ENCODE peak calls at places on chromosomes 16 and 17, in seven cellular contexts. One of them, this sample, is unnamed.

GRCh38 chr17:32033223-32033622 is 26.0 kb downstream of the LRRC37B start:
- DNase-seq in astrocyte of the cerebellum: no peak
- DNase-seq in AG10803: no peak
- DNase-seq in suprapubic skin: no peak
- DNase-seq in psoas muscle: no peak
- DNase-seq in PC-9: no peak
- DNase-seq in DND-41: no peak
- DNase-seq in this sample: no peak

GRCh38 chr16:63617990-63618763 is 1503.7 kb downstream of the CDH11 start:
- DNase-seq in astrocyte of the cerebellum: no peak
- DNase-seq in AG10803: no peak
- DNase-seq in suprapubic skin: no peak
- DNase-seq in psoas muscle: peak
- DNase-seq in PC-9: no peak
- DNase-seq in DND-41: no peak
- DNase-seq in this sample: no peak

GRCh38 chr16:14283786-14284185 is 212.7 kb downstream of the MRTFB start:
- DNase-seq in astrocyte of the cerebellum: no peak
- DNase-seq in AG10803: no peak
- DNase-seq in suprapubic skin: no peak
- DNase-seq in psoas muscle: no peak
- DNase-seq in PC-9: no peak
- DNase-seq in DND-41: no peak
- DNase-seq in this sample: no peak

GRCh38 chr17:39923836-39924690 is 3.3 kb downstream of the ORMDL3 start:
- DNase-seq in astrocyte of the cerebellum: no peak
- DNase-seq in AG10803: peak
- DNase-seq in suprapubic skin: no peak
- DNase-seq in psoas muscle: no peak
- DNase-seq in PC-9: no peak
- DNase-seq in DND-41: no peak
- DNase-seq in this sample: peak

GRCh38 chr17:77178586-77178985 is 37.8 kb downstream of the SEC14L1 start:
- DNase-seq in astrocyte of the cerebellum: no peak
- DNase-seq in AG10803: no peak
- DNase-seq in suprapubic skin: no peak
- DNase-seq in psoas muscle: no peak
- DNase-seq in PC-9: no peak
- DNase-seq in DND-41: no peak
- DNase-seq in this sample: no peak

GRCh38 chr17:81867123-81867951 is 3.8 kb downstream of the ARHGDIA start:
- DNase-seq in astrocyte of the cerebellum: no peak
- DNase-seq in AG10803: peak
- DNase-seq in suprapubic skin: no peak
- DNase-seq in psoas muscle: no peak
- DNase-seq in PC-9: peak
- DNase-seq in DND-41: peak
- DNase-seq in this sample: peak

GRCh38 chr17:82449136-82449882 is 1.2 kb downstream of the CYBC1 start:
- DNase-seq in astrocyte of the cerebellum: no peak
- DNase-seq in AG10803: no peak
- DNase-seq in suprapubic skin: peak
- DNase-seq in psoas muscle: no peak
- DNase-seq in PC-9: no peak
- DNase-seq in DND-41: peak
- DNase-seq in this sample: no peak

GRCh38 chr17:64331946-64332493 is 58.6 kb downstream of the PECAM1 start:
- DNase-seq in astrocyte of the cerebellum: no peak
- DNase-seq in AG10803: no peak
- DNase-seq in suprapubic skin: no peak
- DNase-seq in psoas muscle: no peak
- DNase-seq in PC-9: peak
- DNase-seq in DND-41: no peak
- DNase-seq in this sample: no peak

GRCh38 chr17:17564323-17564722 is 27.2 kb downstream of the PEMT start:
- DNase-seq in astrocyte of the cerebellum: no peak
- DNase-seq in AG10803: no peak
- DNase-seq in suprapubic skin: no peak
- DNase-seq in psoas muscle: no peak
- DNase-seq in PC-9: no peak
- DNase-seq in DND-41: no peak
- DNase-seq in this sample: no peak

GRCh38 chr17:36602924-36603384 is 1.6 kb downstream of the MRM1 start:
- DNase-seq in astrocyte of the cerebellum: peak
- DNase-seq in AG10803: peak
- DNase-seq in suprapubic skin: peak
- DNase-seq in psoas muscle: peak
- DNase-seq in PC-9: peak
- DNase-seq in DND-41: peak
- DNase-seq in this sample: peak

GRCh38 chr17:6257339-6257738 is 177.6 kb downstream of the AIPL1 start:
- DNase-seq in astrocyte of the cerebellum: peak
- DNase-seq in AG10803: peak
- DNase-seq in suprapubic skin: no peak
- DNase-seq in psoas muscle: no peak
- DNase-seq in PC-9: no peak
- DNase-seq in DND-41: no peak
- DNase-seq in this sample: peak

DNA sequence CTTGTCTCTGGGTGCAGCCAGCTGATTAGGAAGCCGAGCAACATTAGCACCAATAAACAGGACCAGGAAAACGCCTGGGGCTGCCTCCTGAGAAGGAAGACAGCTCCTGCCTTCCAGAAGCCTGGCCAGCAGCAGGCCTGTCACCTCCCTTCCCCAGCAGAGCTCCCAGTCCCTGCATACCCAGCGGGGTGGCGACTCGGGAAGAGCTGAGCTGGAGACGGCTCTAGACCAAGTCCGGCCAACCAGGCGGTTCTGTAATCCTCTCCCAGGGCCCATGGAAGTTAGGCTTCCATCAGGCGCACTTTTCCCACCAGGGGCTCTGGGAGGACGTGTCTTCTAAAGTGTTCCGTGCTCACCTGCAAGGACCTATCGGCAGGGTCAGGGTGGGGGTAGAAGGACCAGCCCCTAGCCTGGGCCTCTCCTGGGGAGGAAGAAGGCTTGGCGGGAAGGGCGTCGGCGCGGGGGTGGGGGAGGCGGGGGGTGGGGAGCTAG is 12.0 kb upstream of the CLUH start:
- DNase-seq in astrocyte of the cerebellum: no peak
- DNase-seq in AG10803: no peak
- DNase-seq in suprapubic skin: no peak
- DNase-seq in psoas muscle: no peak
- DNase-seq in PC-9: peak
- DNase-seq in DND-41: no peak
- DNase-seq in this sample: no peak
- H3K4me3 ChIP-seq in astrocyte of the cerebellum: no peak
- H3K4me3 ChIP-seq in AG10803: no peak
- H3K4me3 ChIP-seq in suprapubic skin: peak
- H3K4me3 ChIP-seq in psoas muscle: peak
- H3K4me3 ChIP-seq in PC-9: no peak
- H3K4me3 ChIP-seq in DND-41: no peak
- H3K4me3 ChIP-seq in this sample: no peak

GRCh38 chr16:3789375-3790067 is 72.2 kb upstream of the TRAP1 start:
- DNase-seq in astrocyte of the cerebellum: no peak
- DNase-seq in AG10803: no peak
- DNase-seq in suprapubic skin: no peak
- DNase-seq in psoas muscle: no peak
- DNase-seq in PC-9: no peak
- DNase-seq in DND-41: no peak
- DNase-seq in this sample: no peak

GRCh38 chr16:3792472-3793012 is 75.2 kb upstream of the TRAP1 start:
- DNase-seq in astrocyte of the cerebellum: no peak
- DNase-seq in AG10803: no peak
- DNase-seq in suprapubic skin: no peak
- DNase-seq in psoas muscle: no peak
- DNase-seq in PC-9: no peak
- DNase-seq in DND-41: no peak
- DNase-seq in this sample: no peak

GRCh38 chr16:3797473-3797872 is 80.1 kb upstream of the TRAP1 start:
- DNase-seq in astrocyte of the cerebellum: no peak
- DNase-seq in AG10803: no peak
- DNase-seq in suprapubic skin: no peak
- DNase-seq in psoas muscle: no peak
- DNase-seq in PC-9: no peak
- DNase-seq in DND-41: no peak
- DNase-seq in this sample: no peak

GRCh38 chr16:3791701-3792100 is 74.4 kb upstream of the TRAP1 start:
- DNase-seq in astrocyte of the cerebellum: no peak
- DNase-seq in AG10803: no peak
- DNase-seq in suprapubic skin: no peak
- DNase-seq in psoas muscle: no peak
- DNase-seq in PC-9: no peak
- DNase-seq in DND-41: no peak
- DNase-seq in this sample: no peak

DNA sequence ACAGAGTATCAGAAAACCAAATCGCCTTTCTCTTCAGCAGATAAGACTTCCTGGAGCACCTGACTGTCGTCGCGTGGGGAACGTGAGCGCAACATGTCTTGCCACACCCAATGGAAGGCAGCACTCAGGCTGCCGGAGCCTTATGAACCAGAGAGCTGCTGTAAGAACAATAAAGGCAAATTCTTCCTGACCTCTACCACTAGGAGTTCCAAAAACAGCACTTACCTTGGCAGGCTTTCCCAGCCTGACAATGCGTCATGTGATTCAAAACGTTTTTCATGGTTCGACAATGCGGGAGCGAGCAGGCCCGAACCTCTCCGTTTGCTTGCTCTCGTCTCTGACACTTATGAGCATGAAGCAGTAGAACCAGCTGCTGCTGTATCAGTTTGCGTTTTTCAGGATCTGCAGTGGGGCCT is 75.8 kb upstream of the TRAP1 start:
- DNase-seq in astrocyte of the cerebellum: no peak
- DNase-seq in AG10803: no peak
- DNase-seq in suprapubic skin: no peak
- DNase-seq in psoas muscle: peak
- DNase-seq in PC-9: no peak
- DNase-seq in DND-41: no peak
- DNase-seq in this sample: peak
- TF ChIP-seq CTCF in astrocyte of the cerebellum: no peak
- TF ChIP-seq CTCF in AG10803: no peak
- TF ChIP-seq CTCF in suprapubic skin: no peak
- TF ChIP-seq CTCF in psoas muscle: peak
- TF ChIP-seq CTCF in PC-9: no peak
- TF ChIP-seq CTCF in DND-41: no peak
- TF ChIP-seq CTCF in this sample: peak

GRCh38 chr16:82629441-82630027 is 2.8 kb downstream of the CDH13 start:
- DNase-seq in astrocyte of the cerebellum: peak
- DNase-seq in AG10803: peak
- DNase-seq in suprapubic skin: no peak
- DNase-seq in psoas muscle: no peak
- DNase-seq in PC-9: no peak
- DNase-seq in DND-41: no peak
- DNase-seq in this sample: no peak

GRCh38 chr16:82628741-82629140 is 2.0 kb downstream of the CDH13 start:
- DNase-seq in astrocyte of the cerebellum: no peak
- DNase-seq in AG10803: no peak
- DNase-seq in suprapubic skin: no peak
- DNase-seq in psoas muscle: no peak
- DNase-seq in PC-9: no peak
- DNase-seq in DND-41: no peak
- DNase-seq in this sample: no peak

GRCh38 chr16:82631701-82632685 is 5.2 kb downstream of the CDH13 start:
- DNase-seq in astrocyte of the cerebellum: no peak
- DNase-seq in AG10803: peak
- DNase-seq in suprapubic skin: no peak
- DNase-seq in psoas muscle: peak
- DNase-seq in PC-9: no peak
- DNase-seq in DND-41: no peak
- DNase-seq in this sample: peak

GRCh38 chr16:82630219-82630618 is 3.5 kb downstream of the CDH13 start:
- DNase-seq in astrocyte of the cerebellum: no peak
- DNase-seq in AG10803: peak
- DNase-seq in suprapubic skin: no peak
- DNase-seq in psoas muscle: no peak
- DNase-seq in PC-9: no peak
- DNase-seq in DND-41: no peak
- DNase-seq in this sample: no peak

GRCh38 chr16:82630688-82631087 is 3.9 kb downstream of the CDH13 start:
- DNase-seq in astrocyte of the cerebellum: no peak
- DNase-seq in AG10803: peak
- DNase-seq in suprapubic skin: no peak
- DNase-seq in psoas muscle: no peak
- DNase-seq in PC-9: no peak
- DNase-seq in DND-41: no peak
- DNase-seq in this sample: peak
- H3K4me3 ChIP-seq in astrocyte of the cerebellum: no peak
- H3K4me3 ChIP-seq in AG10803: no peak
- H3K4me3 ChIP-seq in suprapubic skin: no peak
- H3K4me3 ChIP-seq in psoas muscle: no peak
- H3K4me3 ChIP-seq in PC-9: no peak
- H3K4me3 ChIP-seq in DND-41: no peak
- H3K4me3 ChIP-seq in this sample: no peak

GRCh38 chr17:75128694-75129505 is 2.6 kb downstream of the NT5C start:
- DNase-seq in astrocyte of the cerebellum: no peak
- DNase-seq in AG10803: no peak
- DNase-seq in suprapubic skin: no peak
- DNase-seq in psoas muscle: no peak
- DNase-seq in PC-9: no peak
- DNase-seq in DND-41: no peak
- DNase-seq in this sample: no peak

GRCh38 chr17:75129576-75129975 is 2.0 kb downstream of the NT5C start:
- DNase-seq in astrocyte of the cerebellum: no peak
- DNase-seq in AG10803: no peak
- DNase-seq in suprapubic skin: no peak
- DNase-seq in psoas muscle: no peak
- DNase-seq in PC-9: no peak
- DNase-seq in DND-41: no peak
- DNase-seq in this sample: no peak

GRCh38 chr17:75130059-75130631 is 1.4 kb downstream of the NT5C start:
- DNase-seq in astrocyte of the cerebellum: no peak
- DNase-seq in AG10803: no peak
- DNase-seq in suprapubic skin: no peak
- DNase-seq in psoas muscle: no peak
- DNase-seq in PC-9: no peak
- DNase-seq in DND-41: no peak
- DNase-seq in this sample: no peak

GRCh38 chr17:75131278-75132017 is at the start of gene NT5C:
- DNase-seq in astrocyte of the cerebellum: peak
- DNase-seq in AG10803: peak
- DNase-seq in suprapubic skin: peak
- DNase-seq in psoas muscle: peak
- DNase-seq in PC-9: peak
- DNase-seq in DND-41: peak
- DNase-seq in this sample: peak

DNA sequence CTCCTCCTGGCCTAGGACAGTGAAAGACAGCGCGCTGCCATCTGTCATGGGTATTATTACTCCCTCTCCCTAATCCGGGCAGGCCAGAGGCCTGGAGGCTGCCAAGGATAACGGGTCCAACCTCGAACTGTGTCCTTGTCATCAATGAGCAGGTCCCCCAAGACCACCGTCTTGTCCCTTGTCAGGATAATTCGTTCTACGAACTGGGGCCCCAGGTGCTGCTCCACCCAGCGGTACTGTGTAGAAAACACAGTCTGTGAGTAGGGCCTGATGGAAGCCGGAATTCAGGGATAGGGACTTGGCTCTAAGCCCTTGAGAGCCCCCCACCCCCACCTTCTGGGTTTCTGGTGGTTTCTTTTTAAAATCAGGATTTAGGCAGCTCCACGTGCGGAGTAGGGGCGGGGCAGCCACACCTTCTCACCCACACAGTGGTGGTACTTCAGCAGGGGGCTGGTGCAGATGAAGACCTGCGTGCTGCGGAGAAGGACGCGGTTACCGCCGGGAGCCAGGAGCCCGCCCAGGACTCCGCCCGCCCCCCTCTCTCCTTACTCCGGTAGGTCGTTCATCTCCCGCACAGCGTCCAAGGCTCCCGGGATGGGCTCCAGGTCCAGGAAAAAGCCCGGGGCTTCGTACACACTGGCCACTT is 787 bp downstream of the NT5C start:
- DNase-seq in astrocyte of the cerebellum: peak
- DNase-seq in AG10803: peak
- DNase-seq in suprapubic skin: peak
- DNase-seq in psoas muscle: peak
- DNase-seq in PC-9: peak
- DNase-seq in DND-41: peak
- DNase-seq in this sample: peak
- TF ChIP-seq CTCF in astrocyte of the cerebellum: peak
- TF ChIP-seq CTCF in AG10803: peak
- TF ChIP-seq CTCF in suprapubic skin: peak
- TF ChIP-seq CTCF in psoas muscle: peak
- TF ChIP-seq CTCF in PC-9: peak
- TF ChIP-seq CTCF in DND-41: peak
- TF ChIP-seq CTCF in this sample: peak